ENCODE peak calls at places on chromosomes 3 and 15, in four cellular contexts. One of them, this sample, is unnamed.

GRCh38 chr3:43001094-43001553 is 22.0 kb downstream of the GASK1A start:
- DNase-seq in psoas muscle: peak
- DNase-seq in heart right ventricle: peak
- DNase-seq in tibial nerve: peak
- DNase-seq in this sample: peak

GRCh38 chr3:156964562-156964961 is 138.4 kb downstream of the LEKR1 start:
- DNase-seq in psoas muscle: no peak
- DNase-seq in heart right ventricle: no peak
- DNase-seq in tibial nerve: no peak
- DNase-seq in this sample: no peak

GRCh38 chr15:28918141-28918983 is 32.6 kb downstream of the APBA2 start:
- DNase-seq in psoas muscle: no peak
- DNase-seq in heart right ventricle: no peak
- DNase-seq in tibial nerve: no peak
- DNase-seq in this sample: no peak

GRCh38 chr3:53994986-53995385 is 103.3 kb upstream of the SELENOK start:
- DNase-seq in psoas muscle: no peak
- DNase-seq in heart right ventricle: no peak
- DNase-seq in tibial nerve: no peak
- DNase-seq in this sample: no peak

GRCh38 chr15:48120751-48121150 is at the start of gene SLC24A5:
- DNase-seq in psoas muscle: no peak
- DNase-seq in heart right ventricle: no peak
- DNase-seq in tibial nerve: no peak
- DNase-seq in this sample: no peak

GRCh38 chr3:22117751-22118346 is 366.8 kb upstream of the ZNF385D start:
- DNase-seq in psoas muscle: no peak
- DNase-seq in heart right ventricle: no peak
- DNase-seq in tibial nerve: no peak
- DNase-seq in this sample: no peak

GRCh38 chr3:61967019-61967418 is 405.6 kb downstream of the PTPRG start:
- DNase-seq in psoas muscle: no peak
- DNase-seq in heart right ventricle: no peak
- DNase-seq in tibial nerve: no peak
- DNase-seq in this sample: no peak

GRCh38 chr15:36403351-36403750 is 176.1 kb upstream of the CDIN1 start:
- DNase-seq in psoas muscle: no peak
- DNase-seq in heart right ventricle: no peak
- DNase-seq in tibial nerve: no peak
- DNase-seq in this sample: no peak

GRCh38 chr15:44710236-44711088 is 661 bp downstream of the PATL2 start:
- DNase-seq in psoas muscle: no peak
- DNase-seq in heart right ventricle: no peak
- DNase-seq in tibial nerve: no peak
- DNase-seq in this sample: no peak

GRCh38 chr3:194637541-194638400 is 4.6 kb upstream of the TMEM44 start:
- DNase-seq in psoas muscle: no peak
- DNase-seq in heart right ventricle: no peak
- DNase-seq in tibial nerve: no peak
- DNase-seq in this sample: no peak

GRCh38 chr3:126782554-126782953 is 78.5 kb downstream of the CHCHD6 start:
- DNase-seq in psoas muscle: no peak
- DNase-seq in heart right ventricle: no peak
- DNase-seq in tibial nerve: no peak
- DNase-seq in this sample: no peak

GRCh38 chr3:78765671-78766485 is 1001.9 kb downstream of the ROBO1 start:
- DNase-seq in psoas muscle: no peak
- DNase-seq in heart right ventricle: no peak
- DNase-seq in tibial nerve: no peak
- DNase-seq in this sample: no peak

GRCh38 chr3:58222161-58222724 is 11.5 kb upstream of the DNASE1L3 start:
- DNase-seq in psoas muscle: no peak
- DNase-seq in heart right ventricle: no peak
- DNase-seq in tibial nerve: no peak
- DNase-seq in this sample: no peak

GRCh38 chr3:144743325-144743724 is 771.7 kb downstream of the DIPK2A start:
- DNase-seq in psoas muscle: no peak
- DNase-seq in heart right ventricle: no peak
- DNase-seq in tibial nerve: no peak
- DNase-seq in this sample: no peak

GRCh38 chr3:14663396-14663795 is 11.5 kb upstream of the C3orf20 start:
- DNase-seq in psoas muscle: no peak
- DNase-seq in heart right ventricle: no peak
- DNase-seq in tibial nerve: no peak
- DNase-seq in this sample: no peak

GRCh38 chr3:14664170-14664569 is 10.8 kb upstream of the C3orf20 start:
- DNase-seq in psoas muscle: no peak
- DNase-seq in heart right ventricle: no peak
- DNase-seq in tibial nerve: no peak
- DNase-seq in this sample: no peak

GRCh38 chr3:14657579-14657978 is 6.0 kb downstream of the CCDC174 start:
- DNase-seq in psoas muscle: no peak
- DNase-seq in heart right ventricle: no peak
- DNase-seq in tibial nerve: no peak
- DNase-seq in this sample: no peak

GRCh38 chr3:14658978-14659377 is 7.4 kb downstream of the CCDC174 start:
- DNase-seq in psoas muscle: no peak
- DNase-seq in heart right ventricle: no peak
- DNase-seq in tibial nerve: no peak
- DNase-seq in this sample: no peak

GRCh38 chr3:14660942-14661341 is 9.4 kb downstream of the CCDC174 start:
- DNase-seq in psoas muscle: no peak
- DNase-seq in heart right ventricle: no peak
- DNase-seq in tibial nerve: no peak
- DNase-seq in this sample: no peak
- TF ChIP-seq CTCF in psoas muscle: no peak
- TF ChIP-seq CTCF in heart right ventricle: no peak
- TF ChIP-seq CTCF in tibial nerve: no peak
- TF ChIP-seq CTCF in this sample: no peak

GRCh38 chr3:75042941-75043340 is 428.5 kb upstream of the CNTN3 start:
- DNase-seq in psoas muscle: no peak
- DNase-seq in heart right ventricle: no peak
- DNase-seq in tibial nerve: no peak
- DNase-seq in this sample: no peak
- TF ChIP-seq CTCF in psoas muscle: no peak
- TF ChIP-seq CTCF in heart right ventricle: no peak
- TF ChIP-seq CTCF in tibial nerve: no peak
- TF ChIP-seq CTCF in this sample: no peak

GRCh38 chr3:32157600-32158264 is 51.3 kb downstream of the GPD1L start:
- DNase-seq in psoas muscle: no peak
- DNase-seq in heart right ventricle: no peak
- DNase-seq in tibial nerve: no peak
- DNase-seq in this sample: no peak

GRCh38 chr3:32153414-32154016 is 47.1 kb downstream of the GPD1L start:
- DNase-seq in psoas muscle: no peak
- DNase-seq in heart right ventricle: no peak
- DNase-seq in tibial nerve: no peak
- DNase-seq in this sample: no peak

GRCh38 chr3:32155117-32155516 is 48.7 kb downstream of the GPD1L start:
- DNase-seq in psoas muscle: no peak
- DNase-seq in heart right ventricle: no peak
- DNase-seq in tibial nerve: no peak
- DNase-seq in this sample: no peak

GRCh38 chr3:32148356-32148755 is 41.9 kb downstream of the GPD1L start:
- DNase-seq in psoas muscle: no peak
- DNase-seq in heart right ventricle: no peak
- DNase-seq in tibial nerve: no peak
- DNase-seq in this sample: no peak

DNA sequence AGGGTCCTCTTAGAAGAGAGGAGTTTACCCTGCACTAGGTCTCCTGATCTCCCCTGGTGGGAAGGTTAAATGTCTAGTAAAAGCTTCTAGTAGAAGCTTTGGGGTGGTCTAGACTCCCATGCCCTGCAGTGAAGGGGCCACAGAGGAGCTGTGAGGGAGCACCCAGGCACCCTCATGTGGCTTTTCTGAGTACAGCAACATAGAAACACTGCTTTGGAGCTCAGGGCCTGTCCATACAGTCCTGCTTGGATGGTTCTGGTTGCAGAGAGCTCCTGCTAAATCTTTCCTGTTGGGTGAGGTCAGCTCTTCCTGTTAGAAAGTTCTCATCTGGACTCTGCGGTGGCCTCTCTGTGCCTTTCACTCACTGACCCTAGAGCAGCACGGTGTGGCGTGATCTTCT is 47.8 kb downstream of the GPD1L start:
- DNase-seq in psoas muscle: no peak
- DNase-seq in heart right ventricle: no peak
- DNase-seq in tibial nerve: no peak
- DNase-seq in this sample: no peak
- TF ChIP-seq CTCF in psoas muscle: no peak
- TF ChIP-seq CTCF in heart right ventricle: peak
- TF ChIP-seq CTCF in tibial nerve: no peak
- TF ChIP-seq CTCF in this sample: no peak

GRCh38 chr3:134189848-134190247 is 60.8 kb downstream of the RYK start:
- DNase-seq in psoas muscle: no peak
- DNase-seq in heart right ventricle: no peak
- DNase-seq in tibial nerve: no peak
- DNase-seq in this sample: no peak

GRCh38 chr3:134186391-134186790 is 64.3 kb downstream of the RYK start:
- DNase-seq in psoas muscle: no peak
- DNase-seq in heart right ventricle: no peak
- DNase-seq in tibial nerve: no peak
- DNase-seq in this sample: no peak

GRCh38 chr3:134194247-134194646 is 56.4 kb downstream of the RYK start:
- DNase-seq in psoas muscle: no peak
- DNase-seq in heart right ventricle: no peak
- DNase-seq in tibial nerve: no peak
- DNase-seq in this sample: no peak

DNA sequence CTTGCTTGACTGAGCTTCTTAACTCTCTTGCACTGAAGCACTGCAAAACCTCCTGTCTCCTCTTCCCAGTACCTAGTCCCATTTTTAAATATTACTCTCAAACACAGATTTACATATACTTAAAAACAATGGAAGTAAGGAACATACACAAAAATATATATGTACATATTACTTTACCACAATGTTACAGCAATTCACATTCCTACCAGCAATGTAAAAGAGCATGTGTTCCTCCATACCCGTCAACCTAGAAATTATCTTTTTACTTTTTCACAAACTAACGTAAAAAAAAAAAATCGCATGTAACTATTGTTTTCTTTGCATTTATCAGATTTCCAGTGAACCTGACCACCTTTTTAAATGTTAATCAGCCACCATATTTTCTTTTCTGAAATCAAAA is 60.4 kb downstream of the RYK start:
- DNase-seq in psoas muscle: no peak
- DNase-seq in heart right ventricle: no peak
- DNase-seq in tibial nerve: no peak
- DNase-seq in this sample: no peak
- TF ChIP-seq CTCF in psoas muscle: no peak
- TF ChIP-seq CTCF in heart right ventricle: no peak
- TF ChIP-seq CTCF in tibial nerve: no peak
- TF ChIP-seq CTCF in this sample: no peak

GRCh38 chr15:81809543-81809942 is 236.3 kb downstream of the MEX3B start:
- DNase-seq in psoas muscle: no peak
- DNase-seq in heart right ventricle: no peak
- DNase-seq in tibial nerve: no peak
- DNase-seq in this sample: no peak

GRCh38 chr15:81814882-81815455 is 230.8 kb downstream of the MEX3B start:
- DNase-seq in psoas muscle: no peak
- DNase-seq in heart right ventricle: no peak
- DNase-seq in tibial nerve: no peak
- DNase-seq in this sample: no peak

DNA sequence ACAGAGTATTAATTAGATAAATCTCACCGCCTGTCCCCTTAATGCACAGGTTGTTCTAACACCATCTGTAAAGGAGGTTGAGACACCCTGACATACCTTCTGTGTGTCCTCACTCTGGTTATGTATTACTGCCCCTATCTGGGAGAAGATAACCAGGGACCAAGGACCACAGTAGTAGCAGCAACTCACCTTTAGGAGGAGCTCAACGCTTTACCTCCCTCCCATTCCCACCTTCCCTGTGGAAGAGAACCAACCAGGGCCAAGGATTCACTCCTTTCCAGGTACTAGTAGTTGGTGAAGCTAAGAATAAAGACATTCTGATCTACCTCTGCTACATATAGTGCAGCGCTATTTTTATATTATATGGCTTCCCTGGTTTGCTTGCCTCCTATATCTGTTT is 232.6 kb downstream of the MEX3B start:
- DNase-seq in psoas muscle: no peak
- DNase-seq in heart right ventricle: no peak
- DNase-seq in tibial nerve: no peak
- DNase-seq in this sample: no peak
- TF ChIP-seq CTCF in psoas muscle: no peak
- TF ChIP-seq CTCF in heart right ventricle: peak
- TF ChIP-seq CTCF in tibial nerve: no peak
- TF ChIP-seq CTCF in this sample: no peak

GRCh38 chr3:123071146-123071545 is 4.3 kb downstream of the PDIA5 start:
- DNase-seq in psoas muscle: no peak
- DNase-seq in heart right ventricle: no peak
- DNase-seq in tibial nerve: no peak
- DNase-seq in this sample: no peak
- TF ChIP-seq CTCF in psoas muscle: no peak
- TF ChIP-seq CTCF in heart right ventricle: no peak
- TF ChIP-seq CTCF in tibial nerve: no peak
- TF ChIP-seq CTCF in this sample: no peak

GRCh38 chr3:31661286-31661685 is 128.6 kb downstream of the STT3B start:
- DNase-seq in psoas muscle: no peak
- DNase-seq in heart right ventricle: no peak
- DNase-seq in tibial nerve: no peak
- DNase-seq in this sample: no peak

GRCh38 chr3:31659246-31659645 is 126.5 kb downstream of the STT3B start:
- DNase-seq in psoas muscle: no peak
- DNase-seq in heart right ventricle: no peak
- DNase-seq in tibial nerve: no peak
- DNase-seq in this sample: no peak

GRCh38 chr3:31667582-31667981 is 134.9 kb downstream of the STT3B start:
- DNase-seq in psoas muscle: no peak
- DNase-seq in heart right ventricle: no peak
- DNase-seq in tibial nerve: no peak
- DNase-seq in this sample: no peak

GRCh38 chr3:31664031-31664430 is 131.3 kb downstream of the STT3B start:
- DNase-seq in psoas muscle: no peak
- DNase-seq in heart right ventricle: no peak
- DNase-seq in tibial nerve: no peak
- DNase-seq in this sample: no peak

GRCh38 chr3:31661993-31662392 is 129.3 kb downstream of the STT3B start:
- DNase-seq in psoas muscle: no peak
- DNase-seq in heart right ventricle: no peak
- DNase-seq in tibial nerve: no peak
- DNase-seq in this sample: no peak
- TF ChIP-seq CTCF in psoas muscle: no peak
- TF ChIP-seq CTCF in heart right ventricle: no peak
- TF ChIP-seq CTCF in tibial nerve: no peak
- TF ChIP-seq CTCF in this sample: no peak

This sample was measured in omental fat pad.